ENCODE peak calls at places on chromosome 7, in four cellular contexts. S is foreskin fibroblast, T is fibroblast of the aortic adventitia, X is fibroblast of lung. R is an unnamed sample.

GRCh38 chr7:108093903-108094302 is 36.3 kb downstream of the LAMB4 start:
- DNase-seq in T (peak), X (peak), S (peak), R (no peak)

GRCh38 chr7:87628780-87629569 is 777 bp downstream of the RUNDC3B start:
- DNase-seq in X (no peak), T (no peak), S (peak), R (no peak)

GRCh38 chr7:76336094-76336493 is 22.7 kb downstream of the YWHAG start:
- DNase-seq in S (no peak), X (no peak), T (no peak), R (no peak)

GRCh38 chr7:130957140-130957513 is 223.1 kb upstream of the KLF14 start:
- DNase-seq in S (no peak), T (no peak), X (no peak), R (no peak)

GRCh38 chr7:106063039-106063438 is 49.1 kb downstream of the SYPL1 start:
- DNase-seq in T (no peak), S (no peak), X (no peak), R (no peak)

GRCh38 chr7:46071601-46072000 is 150.5 kb upstream of the IGFBP3 start:
- DNase-seq in X (no peak), T (peak), S (peak), R (peak)

GRCh38 chr7:128231677-128232076 is 9.4 kb upstream of the LEP start:
- DNase-seq in S (no peak), T (no peak), X (no peak), R (no peak)

GRCh38 chr7:92402920-92403759 is 44.1 kb upstream of the GATAD1 start:
- DNase-seq in T (peak), S (peak), X (no peak), R (no peak)

GRCh38 chr7:77697535-77697831 is 1.2 kb downstream of the RSBN1L start:
- DNase-seq in X (no peak), S (peak), T (peak), R (no peak)

GRCh38 chr7:111863269-111863668 is 301.0 kb upstream of the IMMP2L start:
- DNase-seq in T (no peak), S (no peak), X (no peak), R (no peak)

GRCh38 chr7:2209146-2209960 is 23.4 kb downstream of the MAD1L1 start:
- DNase-seq in T (peak), S (peak), X (peak), R (peak)

GRCh38 chr7:1242601-1243289 is 10.1 kb downstream of the UNCX start:
- DNase-seq in X (no peak), S (no peak), T (no peak), R (no peak)

GRCh38 chr7:100219271-100219737 is 445 bp upstream of the PVRIG start:
- DNase-seq in T (no peak), S (no peak), X (no peak), R (no peak)

GRCh38 chr7:104431930-104432329 is 103.5 kb downstream of the LHFPL3 start:
- DNase-seq in T (no peak), S (no peak), X (no peak), R (no peak)

GRCh38 chr7:21454182-21454581 is 26.3 kb downstream of the SP4 start:
- DNase-seq in X (no peak), S (no peak), T (no peak), R (no peak)

GRCh38 chr7:50988465-50988864 is 205.8 kb upstream of the GRB10 start:
- DNase-seq in T (no peak), X (no peak), S (no peak), R (no peak)

GRCh38 chr7:39880556-39880955 is 69.5 kb upstream of the CDK13 start:
- DNase-seq in T (peak), X (peak), S (peak), R (peak)

GRCh38 chr7:117872565-117873055 is 631 bp downstream of the CTTNBP2 start:
- DNase-seq in T (peak), X (peak), S (peak), R (no peak)

GRCh38 chr7:41029072-41029492 is 673.8 kb downstream of the INHBA start:
- DNase-seq in X (peak), T (peak), S (peak), R (peak)

GRCh38 chr7:140051822-140052221 is 10.9 kb downstream of the PARP12 start:
- DNase-seq in S (no peak), X (no peak), T (no peak), R (no peak)

GRCh38 chr7:54615545-54615944 is 73.4 kb downstream of the VSTM2A start:
- DNase-seq in S (no peak), X (no peak), T (peak), R (no peak)

GRCh38 chr7:157633465-157634185 is 296.8 kb downstream of the DNAJB6 start:
- DNase-seq in S (no peak), X (no peak), T (no peak), R (no peak)

DNA sequence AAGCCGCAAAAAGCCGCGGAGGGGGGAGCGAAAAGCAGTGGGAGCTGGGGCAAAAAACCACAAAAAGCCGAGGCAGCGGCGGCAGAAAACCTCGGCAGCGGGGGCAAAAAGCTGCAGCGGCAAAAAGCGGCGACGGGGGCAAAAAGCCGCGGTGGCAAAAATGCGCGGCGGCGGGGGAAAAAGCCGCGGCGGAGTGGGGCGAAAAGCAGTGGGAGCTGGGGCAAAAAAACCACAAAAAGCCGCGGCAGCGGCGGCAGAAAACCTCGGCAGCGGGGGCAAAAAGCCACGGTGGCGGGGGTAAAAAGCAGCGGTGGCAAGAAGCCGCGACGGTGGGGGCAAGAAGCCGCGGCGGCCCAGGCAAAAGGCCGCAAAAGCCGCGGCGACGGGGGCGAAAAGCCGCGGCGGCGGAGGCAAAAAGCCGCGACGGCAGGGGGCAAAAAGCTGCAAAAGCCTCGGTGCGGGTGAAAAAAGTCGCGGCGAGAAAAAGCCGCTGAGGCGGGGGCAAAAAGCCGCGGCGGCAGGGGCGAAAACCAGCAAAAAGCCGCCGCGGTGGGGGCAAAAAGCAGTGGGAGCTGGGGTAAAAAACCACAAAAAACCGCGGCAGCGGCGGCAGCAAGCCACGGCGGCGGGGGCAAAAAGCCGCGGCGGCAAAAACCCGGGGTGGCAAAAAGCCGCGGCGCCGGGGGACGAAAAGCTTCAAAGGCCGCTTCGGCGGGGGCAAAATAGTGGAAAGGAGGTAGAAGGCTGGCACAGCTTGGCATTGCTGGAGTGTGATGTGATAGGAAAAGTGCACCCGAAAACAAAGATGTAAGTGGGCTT is 135.9 kb downstream of the ZNF92 start:
- DNase-seq in X (no peak), S (peak), T (no peak), R (no peak)
- H3K4me3 ChIP-seq in X (peak), S (peak), T (peak), R (peak)

DNA sequence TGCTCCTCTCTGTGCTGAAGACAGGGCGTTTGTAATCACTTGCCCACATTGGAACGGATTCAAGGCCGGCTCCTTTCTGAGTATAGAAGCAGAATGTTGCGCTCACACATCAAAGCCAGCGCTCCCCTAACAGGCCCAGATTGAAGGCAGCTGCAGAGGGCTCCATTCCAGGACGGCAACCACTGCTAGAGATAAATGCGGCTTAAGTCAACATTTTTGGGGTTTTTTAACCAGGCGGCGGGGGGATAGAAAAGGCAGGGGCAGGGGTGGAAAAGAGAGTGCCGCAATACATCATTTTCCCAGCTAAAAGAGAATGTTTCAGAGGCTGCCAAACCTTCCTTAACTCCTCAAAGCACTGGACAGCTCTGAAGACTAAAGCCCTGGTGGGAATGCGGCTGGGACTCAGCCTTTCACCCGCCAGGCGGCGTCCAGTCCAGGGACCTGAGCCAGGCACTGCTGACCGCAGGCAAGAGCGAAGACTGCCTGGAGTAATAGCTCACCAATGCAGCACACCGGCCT is 189.6 kb downstream of the TNS3 start:
- DNase-seq in T (peak), S (peak), X (peak), R (peak)
- TF ChIP-seq CTCF in T (peak), S (peak), X (peak), R (peak)

GRCh38 chr7:42910306-42910705 is 1.6 kb downstream of the C7orf25 start:
- DNase-seq in X (no peak), T (no peak), S (no peak), R (no peak)
- H3K4me3 ChIP-seq in X (peak), T (peak), S (no peak), R (no peak)

DNA sequence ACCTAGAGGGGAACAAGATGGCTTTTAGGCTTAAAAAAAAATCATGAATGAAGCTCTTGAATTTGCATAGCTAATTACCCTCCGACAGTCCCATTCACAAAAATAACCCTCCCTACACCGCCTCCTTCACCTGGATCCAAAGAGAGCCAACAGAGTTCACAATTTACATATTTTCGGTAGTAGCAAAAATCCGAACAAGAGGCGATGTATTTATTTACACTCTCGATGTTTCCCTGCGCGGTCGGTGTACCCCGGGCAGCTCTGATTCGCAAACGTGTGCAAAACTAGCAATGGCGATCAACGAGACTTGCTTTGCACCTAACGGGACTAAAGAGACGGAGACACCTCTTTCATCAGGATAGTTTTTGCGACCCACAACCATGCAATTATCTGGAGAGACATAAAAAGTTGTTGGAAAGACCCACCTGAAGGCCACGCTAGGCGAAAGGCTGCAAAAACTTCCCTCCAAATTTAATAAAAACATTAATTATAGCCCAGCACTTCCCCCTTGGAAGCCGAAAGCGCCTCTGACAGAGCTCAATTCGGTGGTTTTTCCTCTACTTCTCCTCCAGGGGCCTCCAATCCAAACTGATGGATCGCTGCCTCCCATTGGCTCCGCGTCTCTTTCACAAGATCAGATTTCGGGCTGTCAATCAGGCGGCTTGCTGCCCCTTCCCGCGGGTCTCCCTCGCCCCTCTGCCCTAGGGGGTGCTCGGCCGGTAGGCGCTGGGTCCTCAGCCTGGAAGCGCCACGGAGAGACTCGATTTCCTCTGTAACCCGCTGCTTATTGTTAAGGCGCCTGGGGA is at the start of gene ETV1:
- DNase-seq in T (peak), X (peak), S (peak), R (no peak)
- TF ChIP-seq CTCF in T (peak), X (peak), S (peak), R (peak)

GRCh38 chr7:25672476-25672875 is 444.2 kb upstream of the NPVF start:
- DNase-seq in T (no peak), S (no peak), X (no peak), R (no peak)
- H3K4me3 ChIP-seq in T (no peak), S (no peak), X (no peak), R (no peak)

GRCh38 chr7:96009162-96009561 is 236.8 kb downstream of the DYNC1I1 start:
- DNase-seq in X (no peak), T (no peak), S (no peak), R (no peak)

GRCh38 chr7:95999481-95999880 is 227.1 kb downstream of the DYNC1I1 start:
- DNase-seq in T (no peak), X (no peak), S (peak), R (no peak)

DNA sequence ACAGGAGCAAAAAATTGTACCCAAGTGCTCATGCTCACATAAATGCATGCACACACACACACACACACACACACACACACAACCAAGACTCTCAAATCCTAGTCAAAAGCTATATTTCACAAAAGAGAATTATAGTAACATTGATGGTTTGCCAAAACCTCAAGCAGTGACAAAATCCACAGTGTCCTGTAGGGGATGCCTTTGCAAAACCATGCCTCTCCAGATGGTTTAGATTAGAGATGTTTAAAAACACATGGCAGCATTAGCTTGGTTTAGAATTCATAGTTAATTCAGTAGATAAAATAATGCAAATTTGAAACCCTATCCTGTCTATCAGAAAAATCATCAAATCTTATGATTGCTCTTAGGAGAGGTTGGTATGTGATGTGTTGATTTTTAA is 232.2 kb downstream of the DYNC1I1 start:
- DNase-seq in T (peak), X (peak), S (peak), R (peak)
- TF ChIP-seq CTCF in T (peak), X (peak), S (peak), R (peak)

GRCh38 chr7:80488406-80488805 is 23.5 kb downstream of the GNAT3 start:
- DNase-seq in X (peak), S (peak), T (peak), R (no peak)
- H3K4me3 ChIP-seq in X (no peak), S (no peak), T (no peak), R (no peak)

GRCh38 chr7:13115829-13116228 is 428.4 kb downstream of the ARL4A start:
- DNase-seq in X (no peak), S (no peak), T (peak), R (no peak)

GRCh38 chr7:13111230-13111629 is 423.8 kb downstream of the ARL4A start:
- DNase-seq in T (peak), X (no peak), S (peak), R (no peak)

GRCh38 chr7:13115157-13115772 is 427.8 kb downstream of the ARL4A start:
- DNase-seq in T (peak), S (peak), X (peak), R (no peak)

DNA sequence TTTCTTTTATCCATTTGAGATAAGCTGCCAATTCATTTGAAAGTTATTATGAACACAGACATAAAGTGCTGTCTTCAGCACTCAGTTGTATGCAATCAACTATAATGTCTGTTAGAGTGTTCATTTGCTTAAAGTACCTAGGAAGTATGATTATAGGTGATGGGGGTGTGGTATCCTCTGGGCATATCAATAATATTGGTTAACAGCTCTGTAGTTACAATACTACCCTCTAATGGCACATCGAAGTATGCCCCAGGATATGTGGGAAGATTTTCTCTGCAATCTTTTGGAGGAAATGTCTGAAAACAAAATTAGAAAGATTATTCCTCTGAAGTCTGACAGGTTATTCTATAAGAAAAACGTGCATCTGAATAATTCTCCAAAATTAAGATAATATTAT is 429.7 kb downstream of the ARL4A start:
- DNase-seq in S (peak), X (peak), T (peak), R (no peak)
- TF ChIP-seq CTCF in S (peak), X (peak), T (peak), R (peak)

GRCh38 chr7:134855467-134855866 is 76.0 kb downstream of the CALD1 start:
- DNase-seq in X (peak), T (peak), S (peak), R (no peak)

GRCh38 chr7:134854816-134855215 is 75.4 kb downstream of the CALD1 start:
- DNase-seq in X (no peak), S (peak), T (no peak), R (no peak)

GRCh38 chr7:134857958-134858357 is 78.5 kb downstream of the CALD1 start:
- DNase-seq in S (no peak), X (no peak), T (no peak), R (no peak)

GRCh38 chr7:134856692-134857091 is 77.3 kb downstream of the CALD1 start:
- DNase-seq in X (peak), S (peak), T (no peak), R (no peak)

GRCh38 chr7:134856141-134856540 is 76.7 kb downstream of the CALD1 start:
- DNase-seq in S (peak), T (peak), X (no peak), R (no peak)
- H3K4me3 ChIP-seq in S (no peak), T (no peak), X (no peak), R (no peak)

GRCh38 chr7:24715661-24716479 is 41.4 kb downstream of the GSDME start:
- DNase-seq in X (peak), S (peak), T (no peak), R (no peak)
- TF ChIP-seq CTCF in X (peak), S (peak), T (peak), R (peak)